ENCODE peak calls at places on chromosomes 7 and 10, in five cellular contexts. B, I, J, O and G are unnamed samples.

GRCh38 chr10:101028446-101029244 is 2.3 kb downstream of the PDZD7 start:
- DNase-seq in B (no peak), I (no peak), J (peak; percentile 17), O (no peak), G (no peak)

GRCh38 chr7:37344886-37345579 is 103.6 kb downstream of the ELMO1 start:
- DNase-seq in B (peak; percentile 81), I (no peak), J (no peak), O (no peak), G (no peak)

GRCh38 chr7:37186753-37187152 is 261.9 kb downstream of the ELMO1 start:
- DNase-seq in B (no peak), I (no peak), J (no peak), O (no peak), G (no peak)

GRCh38 chr7:156752371-156753297 is 112.1 kb downstream of the RNF32 start:
- DNase-seq in B (no peak), I (peak; percentile 41), J (no peak), O (no peak), G (no peak)

GRCh38 chr7:105654994-105655900 is 74.0 kb upstream of the EFCAB10 start:
- DNase-seq in B (peak; percentile 11), I (peak; percentile 21), J (peak; percentile 52), O (peak; percentile 49), G (no peak)

GRCh38 chr10:6197274-6197673 is 5.5 kb upstream of the PFKFB3 start:
- DNase-seq in B (no peak), I (no peak), J (no peak), O (no peak), G (no peak)

GRCh38 chr10:23869996-23870395 is 338.9 kb upstream of the KIAA1217 start:
- DNase-seq in B (no peak), I (no peak), J (no peak), O (no peak), G (no peak)

GRCh38 chr7:15463801-15464761 is 97.7 kb downstream of the AGMO start:
- DNase-seq in B (no peak), I (no peak), J (no peak), O (no peak), G (peak; percentile 22)

GRCh38 chr7:131231381-131232220 is 96.1 kb upstream of the MKLN1 start:
- DNase-seq in B (peak; percentile 90), I (peak; percentile 41), J (no peak), O (peak; percentile 53), G (no peak)
- H3K4me3 ChIP-seq in B (peak overlapping the region; percentile 63), I (no peak overlapping the region), J (no peak overlapping the region), O (no peak overlapping the region), G (no peak overlapping the region)

GRCh38 chr7:76220185-76221057 is 18.7 kb downstream of the SRRM3 start:
- DNase-seq in B (no peak), I (no peak), J (no peak), O (no peak), G (peak; percentile 18)
- TF ChIP-seq CTCF in B (no peak), I (no peak), J (no peak), O (no peak), G (peak; percentile 28)

GRCh38 chr10:95784279-95784913 is 28.4 kb downstream of the ENTPD1 start:
- DNase-seq in B (no peak), I (no peak), J (no peak), O (no peak), G (no peak)
- H3K4me3 ChIP-seq in B (no peak overlapping the region), I (no peak overlapping the region), J (no peak overlapping the region), O (no peak overlapping the region), G (no peak overlapping the region)

GRCh38 chr7:518630-519428 is 817 bp downstream of the PDGFA start:
- DNase-seq in B (no peak), I (no peak), J (peak; percentile 70), O (peak; percentile 88), G (no peak)
- TF ChIP-seq CTCF in B (no peak), I (no peak), J (no peak), O (no peak), G (no peak)

DNA sequence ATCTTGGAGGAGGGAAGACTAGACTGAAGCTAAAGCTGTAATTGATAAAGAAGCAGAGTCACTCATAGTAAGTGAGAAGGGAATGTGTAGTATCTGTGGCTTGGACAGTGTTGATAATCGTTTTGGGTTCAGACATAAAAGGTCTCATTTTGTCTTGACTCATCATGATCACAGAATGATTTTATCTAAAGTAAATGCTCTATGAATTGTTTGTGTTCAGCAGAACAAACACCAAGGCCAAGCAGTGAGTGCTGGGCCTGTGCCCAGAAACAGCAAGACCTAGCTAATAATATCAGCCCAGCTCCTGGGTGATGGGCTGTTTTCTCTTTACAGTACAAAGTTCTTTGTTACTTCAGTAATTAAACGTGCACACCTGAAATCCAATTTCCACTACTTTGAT is 26.7 kb upstream of the CD36 start:
- DNase-seq in B (no peak), I (peak; percentile 36), J (peak; percentile 34), O (no peak), G (peak; percentile 29)
- H3K4me3 ChIP-seq in B (no peak overlapping the region), I (no peak overlapping the region), J (no peak overlapping the region), O (no peak overlapping the region), G (no peak overlapping the region)

GRCh38 chr10:128527730-128528129 is 401.5 kb upstream of the MKI67 start:
- DNase-seq in B (no peak), I (no peak), J (no peak), O (no peak), G (no peak)

GRCh38 chr10:128526793-128527375 is 400.7 kb upstream of the MKI67 start:
- DNase-seq in B (no peak), I (no peak), J (no peak), O (no peak), G (no peak)

GRCh38 chr10:128528781-128529180 is 402.6 kb upstream of the MKI67 start:
- DNase-seq in B (no peak), I (no peak), J (no peak), O (no peak), G (no peak)

GRCh38 chr10:128529225-128529624 is 403.0 kb upstream of the MKI67 start:
- DNase-seq in B (no peak), I (no peak), J (no peak), O (no peak), G (no peak)

DNA sequence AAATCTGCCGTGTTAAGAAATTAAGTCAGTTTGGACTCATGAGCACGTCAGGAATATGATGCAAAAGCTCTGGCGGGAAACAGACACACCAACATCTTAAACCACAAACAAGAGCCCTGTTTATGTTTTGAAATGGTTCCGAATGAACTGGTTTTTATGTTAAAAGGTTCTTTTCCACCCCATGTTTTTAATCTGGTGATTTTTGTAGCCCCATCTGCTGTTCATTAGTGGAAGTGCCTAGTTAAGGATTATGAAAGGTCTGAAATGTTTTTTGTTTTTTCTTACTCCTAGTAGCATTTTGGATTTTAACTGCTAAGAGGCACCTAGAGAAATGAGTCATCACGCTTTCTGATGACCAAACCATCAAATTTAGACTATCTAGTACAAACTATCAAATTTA is 404.1 kb upstream of the MKI67 start:
- DNase-seq in B (peak; percentile 25), I (no peak), J (no peak), O (no peak), G (no peak)
- TF ChIP-seq CTCF in B (peak; percentile 65), I (no peak), J (no peak), O (peak; percentile 35), G (peak; percentile 39)

GRCh38 chr7:95907337-95907736 is 135.0 kb downstream of the DYNC1I1 start:
- DNase-seq in B (no peak), I (no peak), J (no peak), O (no peak), G (no peak)
- H3K4me3 ChIP-seq in B (peak overlapping the region; percentile 44), I (no peak overlapping the region), J (no peak overlapping the region), O (no peak overlapping the region), G (no peak overlapping the region)

GRCh38 chr10:86757110-86757790 is 831 bp downstream of the BMPR1A start:
- DNase-seq in B (no peak), I (no peak), J (peak; percentile 74), O (peak; percentile 46), G (no peak)
- TF ChIP-seq CTCF in B (no peak), I (peak; percentile 51), J (peak; percentile 43), O (no peak), G (peak; percentile 32)